ENCODE peak calls at places on chromosomes 13 and 19, in five cellular contexts. One of them, this sample, is unnamed.

GRCh38 chr13:110028838-110029621 is 242.6 kb upstream of the IRS2 start:
- DNase-seq in stomach: no peak
- DNase-seq in ovary: no peak
- DNase-seq in A549: no peak
- DNase-seq in GM12891: no peak
- DNase-seq in this sample: no peak

GRCh38 chr19:7995756-7996155 is 9.7 kb downstream of the ELAVL1 start:
- DNase-seq in stomach: no peak
- DNase-seq in ovary: no peak
- DNase-seq in A549: no peak
- DNase-seq in GM12891: no peak
- DNase-seq in this sample: no peak

GRCh38 chr19:42135836-42136235 is 3.6 kb upstream of the POU2F2 start:
- DNase-seq in ovary: no peak
- DNase-seq in GM12891: no peak
- DNase-seq in A549: no peak
- DNase-seq in stomach: no peak
- DNase-seq in this sample: no peak

GRCh38 chr19:40422428-40423226 is 3.2 kb downstream of the SERTAD1 start:
- DNase-seq in GM12891: no peak
- DNase-seq in ovary: no peak
- DNase-seq in A549: no peak
- DNase-seq in stomach: no peak
- DNase-seq in this sample: no peak

GRCh38 chr13:23268441-23268840 is 87.7 kb downstream of the SGCG start:
- DNase-seq in stomach: no peak
- DNase-seq in ovary: no peak
- DNase-seq in A549: no peak
- DNase-seq in GM12891: no peak
- DNase-seq in this sample: no peak

GRCh38 chr13:51781246-51782022 is 22.5 kb downstream of the DHRS12 start:
- DNase-seq in stomach: peak; percentile 61
- DNase-seq in GM12891: no peak
- DNase-seq in ovary: no peak
- DNase-seq in A549: no peak
- DNase-seq in this sample: no peak

GRCh38 chr13:25840931-25841330 is 210.9 kb downstream of the SHISA2 start:
- DNase-seq in A549: no peak
- DNase-seq in stomach: no peak
- DNase-seq in GM12891: no peak
- DNase-seq in ovary: no peak
- DNase-seq in this sample: no peak

GRCh38 chr19:22882797-22883196 is 50.7 kb downstream of the ZNF723 start:
- DNase-seq in ovary: no peak
- DNase-seq in stomach: no peak
- DNase-seq in GM12891: no peak
- DNase-seq in A549: no peak
- DNase-seq in this sample: no peak

GRCh38 chr13:31107109-31107508 is 54.6 kb downstream of the HSPH1 start:
- DNase-seq in GM12891: no peak
- DNase-seq in A549: no peak
- DNase-seq in stomach: no peak
- DNase-seq in ovary: no peak
- DNase-seq in this sample: no peak

GRCh38 chr19:40265055-40265762 is 19.9 kb downstream of the AKT2 start:
- DNase-seq in ovary: no peak
- DNase-seq in GM12891: no peak
- DNase-seq in A549: no peak
- DNase-seq in stomach: no peak
- DNase-seq in this sample: no peak

GRCh38 chr19:3670258-3670795 is 29.9 kb downstream of the PIP5K1C start:
- DNase-seq in GM12891: no peak
- DNase-seq in ovary: peak; percentile 83
- DNase-seq in stomach: peak; percentile 31
- DNase-seq in A549: no peak
- DNase-seq in this sample: peak; percentile 87
- TF ChIP-seq POLR2A in GM12891: no peak
- TF ChIP-seq POLR2A in ovary: peak; percentile 80
- TF ChIP-seq POLR2A in stomach: no peak
- TF ChIP-seq POLR2A in A549: no peak
- TF ChIP-seq POLR2A in this sample: peak; percentile 69

DNA sequence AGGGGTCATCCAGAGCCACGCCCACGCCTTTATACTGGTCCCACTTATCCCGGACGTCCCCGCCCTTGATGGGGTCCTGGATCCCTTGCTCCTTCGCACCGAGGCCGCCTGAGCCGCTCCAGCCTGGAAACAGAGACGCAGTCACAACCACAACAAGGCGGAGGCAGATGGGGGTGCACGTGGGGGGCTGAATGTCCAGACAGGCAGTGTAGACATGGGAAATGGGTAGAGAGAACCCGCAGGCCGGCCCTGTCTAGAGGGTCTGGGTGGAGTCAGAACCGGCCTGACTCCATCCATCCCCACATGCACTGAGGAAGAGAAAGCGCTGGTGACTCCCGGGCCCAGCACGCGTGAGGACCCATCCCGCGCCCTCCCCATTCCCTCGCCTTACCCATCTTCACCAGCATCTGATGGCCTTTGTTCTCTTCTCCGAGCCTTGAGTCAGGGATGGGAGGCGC is 23.0 kb downstream of the CHERP start:
- DNase-seq in stomach: no peak
- DNase-seq in A549: no peak
- DNase-seq in ovary: no peak
- DNase-seq in GM12891: no peak
- DNase-seq in this sample: no peak
- TF ChIP-seq POLR2A in stomach: no peak
- TF ChIP-seq POLR2A in A549: no peak
- TF ChIP-seq POLR2A in ovary: no peak
- TF ChIP-seq POLR2A in GM12891: no peak
- TF ChIP-seq POLR2A in this sample: no peak

DNA sequence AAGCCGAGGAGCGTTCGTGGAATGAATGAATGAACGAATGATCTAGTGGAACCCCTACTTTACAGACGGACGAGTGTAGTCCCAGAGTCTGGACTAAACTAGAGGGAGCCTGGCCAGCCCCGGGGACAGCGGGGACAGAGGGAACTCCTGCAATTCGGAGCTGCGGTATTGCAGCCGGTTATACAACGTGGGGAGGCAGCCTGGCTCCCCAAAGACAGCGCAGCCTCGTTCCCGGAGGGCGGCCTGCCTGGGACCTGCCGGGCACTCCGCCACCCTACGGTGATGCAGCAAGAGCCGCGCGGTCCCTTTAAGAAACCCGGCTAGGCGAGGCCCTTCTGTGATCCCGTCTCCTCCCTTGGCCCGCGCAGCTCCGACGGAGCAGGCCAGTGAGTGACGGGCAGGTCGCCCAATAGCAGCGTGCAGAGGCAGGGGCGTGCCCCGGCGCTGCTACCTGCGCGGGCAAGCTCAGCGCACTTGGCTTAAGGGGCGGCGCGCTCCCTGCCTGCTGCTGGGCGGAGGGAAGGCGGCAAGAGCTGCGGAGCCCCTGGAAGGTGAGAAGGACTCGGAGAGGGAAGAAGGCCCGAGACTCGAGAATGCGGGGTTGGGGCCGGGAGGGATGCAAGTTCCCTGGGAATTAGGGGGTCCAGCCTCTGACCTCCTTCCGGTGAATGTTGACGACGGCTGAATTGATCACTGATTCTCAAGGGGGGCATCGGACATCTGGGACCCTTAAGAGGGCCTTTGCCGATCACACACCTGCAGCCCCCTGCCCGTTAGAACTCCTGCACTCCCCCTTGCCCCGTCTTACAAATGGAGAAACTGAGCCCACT is at the start of gene ABCA7:
- DNase-seq in A549: peak; percentile 68
- DNase-seq in GM12891: peak; percentile 92
- DNase-seq in stomach: peak; percentile 100
- DNase-seq in ovary: peak; percentile 97
- DNase-seq in this sample: peak; percentile 91
- TF ChIP-seq POLR2A in A549: no peak
- TF ChIP-seq POLR2A in GM12891: peak; percentile 79
- TF ChIP-seq POLR2A in stomach: no peak
- TF ChIP-seq POLR2A in ovary: no peak
- TF ChIP-seq POLR2A in this sample: peak; percentile 30

GRCh38 chr19:18386543-18387251 is 739 bp downstream of the GDF15 start:
- DNase-seq in stomach: no peak
- DNase-seq in ovary: no peak
- DNase-seq in GM12891: no peak
- DNase-seq in A549: no peak
- DNase-seq in this sample: peak; percentile 54
- TF ChIP-seq POLR2A in stomach: no peak
- TF ChIP-seq POLR2A in ovary: no peak
- TF ChIP-seq POLR2A in GM12891: no peak
- TF ChIP-seq POLR2A in A549: peak; percentile 11
- TF ChIP-seq POLR2A in this sample: no peak

DNA sequence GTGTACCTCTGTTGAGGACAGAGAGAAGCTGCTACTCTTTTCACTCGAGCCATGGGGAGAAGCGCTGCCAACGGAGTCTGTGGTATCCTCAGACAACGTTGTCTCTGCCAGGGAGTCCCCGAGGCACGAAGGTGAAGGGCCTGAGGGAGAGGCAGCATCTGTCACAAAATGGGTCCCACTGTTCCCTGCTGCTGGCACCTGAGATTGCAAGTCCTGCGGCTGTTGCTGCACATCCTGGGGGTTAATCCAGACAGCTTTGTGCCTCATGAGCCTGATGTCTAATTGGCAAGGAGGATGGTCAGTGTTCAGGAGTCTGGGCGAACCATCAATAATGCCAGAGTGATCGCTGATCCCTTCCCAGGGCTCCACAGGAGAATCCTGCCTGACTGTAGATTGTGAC is 15.0 kb downstream of the RUBCNL start:
- DNase-seq in stomach: no peak
- DNase-seq in GM12891: no peak
- DNase-seq in ovary: no peak
- DNase-seq in A549: no peak
- DNase-seq in this sample: no peak
- TF ChIP-seq POLR2A in stomach: no peak
- TF ChIP-seq POLR2A in GM12891: no peak
- TF ChIP-seq POLR2A in ovary: no peak
- TF ChIP-seq POLR2A in A549: no peak
- TF ChIP-seq POLR2A in this sample: no peak

GRCh38 chr19:10230904-10231623 is at the start of gene S1PR2:
- DNase-seq in A549: peak; percentile 50
- DNase-seq in GM12891: peak; percentile 86
- DNase-seq in ovary: peak; percentile 82
- DNase-seq in stomach: peak; percentile 73
- DNase-seq in this sample: peak; percentile 70
- TF ChIP-seq POLR2A in A549: no peak
- TF ChIP-seq POLR2A in GM12891: no peak
- TF ChIP-seq POLR2A in ovary: peak; percentile 51
- TF ChIP-seq POLR2A in stomach: no peak
- TF ChIP-seq POLR2A in this sample: peak; percentile 63